ENCODE peak calls at places on chromosomes 11 and 22, in nine cellular contexts. One of them, this sample, is unnamed.

GRCh38 chr11:31806186-31806943 is 4.8 kb downstream of the PAX6 start:
- DNase-seq in IMR-90: no peak
- DNase-seq in heart left ventricle: no peak
- DNase-seq in A549: no peak
- DNase-seq in tibial nerve: peak; percentile 2
- DNase-seq in transverse colon: no peak
- DNase-seq in body of pancreas: no peak
- DNase-seq in GM12891: no peak
- DNase-seq in sigmoid colon: no peak
- DNase-seq in this sample: no peak

GRCh38 chr11:111772535-111772934 is 6.3 kb upstream of the PPP2R1B start:
- DNase-seq in A549: no peak
- DNase-seq in sigmoid colon: no peak
- DNase-seq in GM12891: no peak
- DNase-seq in transverse colon: no peak
- DNase-seq in tibial nerve: no peak
- DNase-seq in body of pancreas: no peak
- DNase-seq in IMR-90: no peak
- DNase-seq in heart left ventricle: no peak
- DNase-seq in this sample: no peak

GRCh38 chr22:26394787-26395186 is 34.3 kb upstream of the ASPHD2 start:
- DNase-seq in IMR-90: no peak
- DNase-seq in GM12891: no peak
- DNase-seq in A549: no peak
- DNase-seq in sigmoid colon: no peak
- DNase-seq in heart left ventricle: no peak
- DNase-seq in tibial nerve: no peak
- DNase-seq in body of pancreas: no peak
- DNase-seq in transverse colon: no peak
- DNase-seq in this sample: no peak

GRCh38 chr22:24498826-24499225 is 3.7 kb downstream of the UPB1 start:
- DNase-seq in transverse colon: no peak
- DNase-seq in body of pancreas: no peak
- DNase-seq in sigmoid colon: no peak
- DNase-seq in tibial nerve: no peak
- DNase-seq in IMR-90: no peak
- DNase-seq in heart left ventricle: no peak
- DNase-seq in A549: no peak
- DNase-seq in GM12891: no peak
- DNase-seq in this sample: no peak

GRCh38 chr11:33772300-33772699 is 2.0 kb downstream of the FBXO3 start:
- DNase-seq in sigmoid colon: no peak
- DNase-seq in tibial nerve: no peak
- DNase-seq in body of pancreas: peak; percentile 21
- DNase-seq in transverse colon: no peak
- DNase-seq in GM12891: no peak
- DNase-seq in IMR-90: peak; percentile 23
- DNase-seq in A549: no peak
- DNase-seq in heart left ventricle: no peak
- DNase-seq in this sample: no peak

GRCh38 chr22:36052505-36052941 is 23.9 kb upstream of the RBFOX2 start:
- DNase-seq in IMR-90: peak; percentile 57
- DNase-seq in transverse colon: no peak
- DNase-seq in sigmoid colon: no peak
- DNase-seq in tibial nerve: no peak
- DNase-seq in body of pancreas: peak; percentile 14
- DNase-seq in heart left ventricle: no peak
- DNase-seq in A549: peak; percentile 13
- DNase-seq in GM12891: no peak
- DNase-seq in this sample: peak; percentile 36

GRCh38 chr11:58567889-58568512 is 7.7 kb downstream of the LPXN start:
- DNase-seq in heart left ventricle: peak; percentile 30
- DNase-seq in IMR-90: peak; percentile 54
- DNase-seq in transverse colon: peak; percentile 65
- DNase-seq in sigmoid colon: no peak
- DNase-seq in GM12891: no peak
- DNase-seq in body of pancreas: peak; percentile 55
- DNase-seq in tibial nerve: peak; percentile 58
- DNase-seq in A549: peak; percentile 44
- DNase-seq in this sample: peak; percentile 7

GRCh38 chr11:32334822-32335221 is 100.5 kb downstream of the WT1 start:
- DNase-seq in body of pancreas: no peak
- DNase-seq in transverse colon: peak; percentile 23
- DNase-seq in GM12891: no peak
- DNase-seq in A549: peak; percentile 46
- DNase-seq in IMR-90: no peak
- DNase-seq in sigmoid colon: no peak
- DNase-seq in heart left ventricle: no peak
- DNase-seq in tibial nerve: no peak
- DNase-seq in this sample: peak; percentile 19

GRCh38 chr11:49208006-49208721 is at the start of gene FOLH1:
- DNase-seq in heart left ventricle: peak; percentile 21
- DNase-seq in tibial nerve: peak; percentile 6
- DNase-seq in body of pancreas: peak; percentile 14
- DNase-seq in transverse colon: no peak
- DNase-seq in sigmoid colon: peak; percentile 63
- DNase-seq in GM12891: peak; percentile 15
- DNase-seq in A549: peak; percentile 2
- DNase-seq in IMR-90: no peak
- DNase-seq in this sample: no peak

GRCh38 chr11:3957437-3957836 is 102.0 kb downstream of the STIM1 start:
- DNase-seq in A549: no peak
- DNase-seq in heart left ventricle: no peak
- DNase-seq in tibial nerve: no peak
- DNase-seq in transverse colon: no peak
- DNase-seq in IMR-90: no peak
- DNase-seq in body of pancreas: no peak
- DNase-seq in GM12891: no peak
- DNase-seq in sigmoid colon: no peak
- DNase-seq in this sample: no peak

GRCh38 chr11:3955299-3955665 is 99.8 kb downstream of the STIM1 start:
- DNase-seq in body of pancreas: no peak
- DNase-seq in tibial nerve: no peak
- DNase-seq in GM12891: no peak
- DNase-seq in A549: no peak
- DNase-seq in heart left ventricle: no peak
- DNase-seq in IMR-90: no peak
- DNase-seq in transverse colon: no peak
- DNase-seq in sigmoid colon: no peak
- DNase-seq in this sample: no peak

GRCh38 chr11:3956038-3956437 is 100.6 kb downstream of the STIM1 start:
- DNase-seq in A549: no peak
- DNase-seq in GM12891: no peak
- DNase-seq in heart left ventricle: no peak
- DNase-seq in transverse colon: no peak
- DNase-seq in IMR-90: no peak
- DNase-seq in sigmoid colon: no peak
- DNase-seq in body of pancreas: no peak
- DNase-seq in tibial nerve: no peak
- DNase-seq in this sample: no peak

GRCh38 chr11:3958301-3958700 is 102.8 kb downstream of the STIM1 start:
- DNase-seq in IMR-90: no peak
- DNase-seq in sigmoid colon: no peak
- DNase-seq in GM12891: no peak
- DNase-seq in body of pancreas: no peak
- DNase-seq in A549: no peak
- DNase-seq in tibial nerve: no peak
- DNase-seq in transverse colon: no peak
- DNase-seq in heart left ventricle: no peak
- DNase-seq in this sample: peak; percentile 17

DNA sequence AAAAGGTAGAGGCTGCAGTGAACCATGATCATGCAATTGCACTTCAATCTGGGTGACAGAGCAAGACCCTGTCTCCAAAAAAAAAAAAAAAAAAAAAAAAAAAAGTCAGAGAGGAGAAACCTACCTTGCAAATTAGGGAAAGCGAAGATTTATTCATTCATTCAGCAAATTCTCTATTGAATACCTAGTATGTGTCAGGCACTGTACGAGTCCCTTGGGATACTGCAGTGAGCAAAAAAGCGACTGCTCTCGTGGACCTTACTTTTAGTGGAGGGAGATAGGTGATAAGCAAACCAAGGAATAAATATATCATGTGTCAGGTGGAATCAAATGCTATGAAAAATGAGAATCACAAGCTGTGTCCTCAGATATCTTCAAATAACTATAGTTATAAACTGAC is 101.3 kb downstream of the STIM1 start:
- DNase-seq in body of pancreas: no peak
- DNase-seq in GM12891: no peak
- DNase-seq in A549: no peak
- DNase-seq in sigmoid colon: no peak
- DNase-seq in IMR-90: no peak
- DNase-seq in tibial nerve: no peak
- DNase-seq in transverse colon: no peak
- DNase-seq in heart left ventricle: no peak
- DNase-seq in this sample: no peak
- TF ChIP-seq POLR2A in body of pancreas: no peak
- TF ChIP-seq POLR2A in GM12891: no peak
- TF ChIP-seq POLR2A in A549: no peak
- TF ChIP-seq POLR2A in sigmoid colon: no peak
- TF ChIP-seq POLR2A in IMR-90: no peak
- TF ChIP-seq POLR2A in tibial nerve: no peak
- TF ChIP-seq POLR2A in transverse colon: no peak
- TF ChIP-seq POLR2A in heart left ventricle: no peak
- TF ChIP-seq POLR2A in this sample: no peak

DNA sequence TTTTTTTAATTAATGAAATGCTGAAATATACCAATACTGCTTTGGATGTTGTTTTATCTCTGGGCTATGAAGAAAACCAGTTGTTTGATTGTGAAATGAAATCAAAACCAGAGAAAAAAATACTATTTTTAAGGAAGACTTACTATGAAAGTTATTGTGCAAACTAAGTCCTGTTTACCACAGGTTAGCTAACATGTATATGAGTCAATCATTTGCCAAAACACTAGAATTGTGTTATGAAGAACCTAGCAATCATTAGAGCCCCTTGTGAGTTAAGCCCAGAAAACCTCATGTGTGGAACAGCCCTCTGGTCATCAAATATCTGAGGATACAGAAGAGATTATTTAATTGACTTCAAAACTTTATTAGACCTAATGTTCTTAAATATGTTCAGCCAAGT is 83.7 kb downstream of the FAT3 start:
- DNase-seq in transverse colon: no peak
- DNase-seq in IMR-90: no peak
- DNase-seq in sigmoid colon: no peak
- DNase-seq in A549: no peak
- DNase-seq in body of pancreas: no peak
- DNase-seq in tibial nerve: no peak
- DNase-seq in GM12891: no peak
- DNase-seq in heart left ventricle: no peak
- DNase-seq in this sample: no peak
- TF ChIP-seq POLR2A in transverse colon: no peak
- TF ChIP-seq POLR2A in IMR-90: no peak
- TF ChIP-seq POLR2A in sigmoid colon: no peak
- TF ChIP-seq POLR2A in A549: no peak
- TF ChIP-seq POLR2A in body of pancreas: no peak
- TF ChIP-seq POLR2A in tibial nerve: no peak
- TF ChIP-seq POLR2A in GM12891: no peak
- TF ChIP-seq POLR2A in heart left ventricle: no peak
- TF ChIP-seq POLR2A in this sample: no peak

GRCh38 chr11:313787-314547 is at the start of gene IFITM1:
- DNase-seq in body of pancreas: no peak
- DNase-seq in A549: no peak
- DNase-seq in transverse colon: peak; percentile 62
- DNase-seq in sigmoid colon: no peak
- DNase-seq in IMR-90: peak; percentile 84
- DNase-seq in GM12891: peak; percentile 68
- DNase-seq in tibial nerve: peak; percentile 53
- DNase-seq in heart left ventricle: peak; percentile 68
- DNase-seq in this sample: no peak
- TF ChIP-seq POLR2A in body of pancreas: no peak
- TF ChIP-seq POLR2A in A549: no peak
- TF ChIP-seq POLR2A in transverse colon: peak; percentile 85
- TF ChIP-seq POLR2A in sigmoid colon: peak; percentile 56
- TF ChIP-seq POLR2A in IMR-90: no peak
- TF ChIP-seq POLR2A in GM12891: peak; percentile 95
- TF ChIP-seq POLR2A in tibial nerve: peak; percentile 75
- TF ChIP-seq POLR2A in heart left ventricle: peak; percentile 80
- TF ChIP-seq POLR2A in this sample: no peak

GRCh38 chr11:45104790-45105084 is 41.7 kb upstream of the PRDM11 start:
- DNase-seq in IMR-90: no peak
- DNase-seq in heart left ventricle: no peak
- DNase-seq in body of pancreas: no peak
- DNase-seq in transverse colon: no peak
- DNase-seq in sigmoid colon: no peak
- DNase-seq in A549: no peak
- DNase-seq in GM12891: no peak
- DNase-seq in tibial nerve: no peak
- DNase-seq in this sample: no peak

GRCh38 chr11:45104006-45104789 is 42.2 kb upstream of the PRDM11 start:
- DNase-seq in body of pancreas: no peak
- DNase-seq in A549: no peak
- DNase-seq in tibial nerve: no peak
- DNase-seq in sigmoid colon: no peak
- DNase-seq in heart left ventricle: peak; percentile 11
- DNase-seq in GM12891: no peak
- DNase-seq in IMR-90: no peak
- DNase-seq in transverse colon: no peak
- DNase-seq in this sample: no peak

GRCh38 chr11:45102361-45102809 is 44.1 kb upstream of the PRDM11 start:
- DNase-seq in transverse colon: no peak
- DNase-seq in IMR-90: no peak
- DNase-seq in sigmoid colon: no peak
- DNase-seq in GM12891: no peak
- DNase-seq in A549: no peak
- DNase-seq in tibial nerve: peak; percentile 4
- DNase-seq in heart left ventricle: peak; percentile 17
- DNase-seq in body of pancreas: no peak
- DNase-seq in this sample: no peak

GRCh38 chr11:45105233-45105992 is 41.0 kb upstream of the PRDM11 start:
- DNase-seq in tibial nerve: peak; percentile 62
- DNase-seq in IMR-90: peak; percentile 65
- DNase-seq in GM12891: peak; percentile 52
- DNase-seq in transverse colon: peak; percentile 68
- DNase-seq in sigmoid colon: peak; percentile 89
- DNase-seq in heart left ventricle: peak; percentile 79
- DNase-seq in A549: peak; percentile 84
- DNase-seq in body of pancreas: peak; percentile 77
- DNase-seq in this sample: peak; percentile 67

DNA sequence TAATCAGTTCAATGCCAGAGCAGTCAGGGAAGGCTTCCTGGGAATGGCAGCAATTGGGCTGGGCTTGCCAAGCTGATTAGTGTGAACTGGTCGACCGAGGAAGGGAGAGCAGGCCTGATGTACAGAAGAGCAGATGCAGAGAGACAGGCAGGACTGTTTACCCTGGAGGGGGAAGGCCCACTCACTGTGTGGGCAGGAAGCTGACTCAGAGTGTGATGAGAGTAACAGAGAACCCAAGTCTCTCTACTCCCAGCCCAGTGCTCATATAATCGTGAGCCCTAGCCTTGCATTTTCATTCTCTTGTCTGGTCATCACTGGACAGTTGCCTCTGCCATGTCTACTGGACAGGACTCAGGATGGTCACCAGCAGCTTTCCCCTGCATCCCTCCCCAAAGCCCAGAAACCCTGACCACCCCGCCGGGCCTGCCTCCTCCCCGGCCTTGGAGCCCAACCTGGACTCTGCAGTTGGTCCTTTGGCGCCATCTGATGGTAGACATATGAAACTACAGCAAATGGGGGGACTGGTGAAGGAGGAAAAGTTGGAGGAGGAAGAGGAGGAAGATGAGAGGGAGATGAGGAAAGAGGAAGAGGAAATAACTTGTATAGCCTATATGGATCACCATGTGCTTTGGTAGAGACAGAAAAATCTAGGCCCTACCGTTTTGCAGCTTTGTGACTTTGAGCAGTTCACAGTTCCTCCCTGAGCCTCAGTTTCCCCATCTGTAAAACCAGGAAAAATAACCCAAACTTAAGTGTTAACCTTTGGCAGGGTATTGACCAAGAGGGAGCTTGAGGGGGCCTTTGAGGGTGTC is 43.4 kb upstream of the PRDM11 start:
- DNase-seq in sigmoid colon: peak; percentile 81
- DNase-seq in GM12891: peak; percentile 66
- DNase-seq in tibial nerve: peak; percentile 42
- DNase-seq in transverse colon: peak; percentile 51
- DNase-seq in body of pancreas: peak; percentile 58
- DNase-seq in IMR-90: peak; percentile 88
- DNase-seq in heart left ventricle: peak; percentile 62
- DNase-seq in A549: peak; percentile 74
- DNase-seq in this sample: peak; percentile 78
- TF ChIP-seq POLR2A in sigmoid colon: no peak
- TF ChIP-seq POLR2A in GM12891: no peak
- TF ChIP-seq POLR2A in tibial nerve: no peak
- TF ChIP-seq POLR2A in transverse colon: no peak
- TF ChIP-seq POLR2A in body of pancreas: no peak
- TF ChIP-seq POLR2A in IMR-90: no peak
- TF ChIP-seq POLR2A in heart left ventricle: no peak
- TF ChIP-seq POLR2A in A549: no peak
- TF ChIP-seq POLR2A in this sample: no peak

This sample was measured in H54.